ENCODE peak calls at places on chromosomes 5 and 9, in eight cellular contexts. One of them, this sample, is unnamed.

GRCh38 chr5:179293276-179293675 is 52.0 kb downstream of the ADAMTS2 start:
- DNase-seq in HCT116: no peak
- DNase-seq in GM23338: no peak
- DNase-seq in endothelial cell of umbilical vein: no peak
- DNase-seq in K562: no peak
- DNase-seq in H1: no peak
- DNase-seq in GM12878: no peak
- DNase-seq in HepG2: no peak
- DNase-seq in this sample: no peak

GRCh38 chr5:118616281-118616680 is 372.1 kb downstream of the DTWD2 start:
- DNase-seq in HCT116: no peak
- DNase-seq in GM12878: peak; percentile 12
- DNase-seq in K562: no peak
- DNase-seq in endothelial cell of umbilical vein: no peak
- DNase-seq in GM23338: no peak
- DNase-seq in HepG2: no peak
- DNase-seq in H1: no peak
- DNase-seq in this sample: no peak

GRCh38 chr5:159906957-159907356 is 9.3 kb upstream of the ADRA1B start:
- DNase-seq in K562: no peak
- DNase-seq in GM23338: no peak
- DNase-seq in H1: no peak
- DNase-seq in HepG2: no peak
- DNase-seq in HCT116: no peak
- DNase-seq in GM12878: no peak
- DNase-seq in endothelial cell of umbilical vein: no peak
- DNase-seq in this sample: no peak

GRCh38 chr9:125763373-125763772 is 16.2 kb downstream of the PBX3 start:
- DNase-seq in GM12878: no peak
- DNase-seq in HepG2: peak; percentile 20
- DNase-seq in HCT116: no peak
- DNase-seq in K562: peak; percentile 8
- DNase-seq in GM23338: peak; percentile 61
- DNase-seq in endothelial cell of umbilical vein: peak; percentile 76
- DNase-seq in H1: no peak
- DNase-seq in this sample: no peak

GRCh38 chr9:7489018-7489417 is 310.6 kb downstream of the DMAC1 start:
- DNase-seq in H1: no peak
- DNase-seq in K562: no peak
- DNase-seq in endothelial cell of umbilical vein: no peak
- DNase-seq in HepG2: no peak
- DNase-seq in GM23338: no peak
- DNase-seq in HCT116: no peak
- DNase-seq in GM12878: no peak
- DNase-seq in this sample: no peak

GRCh38 chr5:37631939-37632338 is 207.9 kb downstream of the GDNF start:
- DNase-seq in H1: no peak
- DNase-seq in HepG2: no peak
- DNase-seq in HCT116: no peak
- DNase-seq in endothelial cell of umbilical vein: no peak
- DNase-seq in GM23338: no peak
- DNase-seq in GM12878: no peak
- DNase-seq in K562: no peak
- DNase-seq in this sample: no peak

GRCh38 chr9:114424126-114424525 is 36.3 kb upstream of the AKNA start:
- DNase-seq in H1: no peak
- DNase-seq in GM12878: no peak
- DNase-seq in endothelial cell of umbilical vein: no peak
- DNase-seq in HCT116: no peak
- DNase-seq in GM23338: no peak
- DNase-seq in HepG2: no peak
- DNase-seq in K562: no peak
- DNase-seq in this sample: no peak

GRCh38 chr5:132001647-132002561 is 9.6 kb downstream of the ACSL6 start:
- DNase-seq in HCT116: peak; percentile 47
- DNase-seq in endothelial cell of umbilical vein: no peak
- DNase-seq in K562: no peak
- DNase-seq in GM23338: peak; percentile 43
- DNase-seq in H1: no peak
- DNase-seq in HepG2: peak; percentile 97
- DNase-seq in GM12878: no peak
- DNase-seq in this sample: no peak

GRCh38 chr9:27487128-27487527 is 37.0 kb upstream of the IFNK start:
- DNase-seq in HepG2: no peak
- DNase-seq in endothelial cell of umbilical vein: no peak
- DNase-seq in K562: no peak
- DNase-seq in HCT116: no peak
- DNase-seq in GM23338: no peak
- DNase-seq in GM12878: no peak
- DNase-seq in H1: no peak
- DNase-seq in this sample: no peak

GRCh38 chr9:98248737-98249474 is 6.5 kb downstream of the TBC1D2 start:
- DNase-seq in K562: peak; percentile 78
- DNase-seq in endothelial cell of umbilical vein: peak; percentile 60
- DNase-seq in HCT116: no peak
- DNase-seq in H1: no peak
- DNase-seq in GM23338: no peak
- DNase-seq in HepG2: no peak
- DNase-seq in GM12878: no peak
- DNase-seq in this sample: no peak

GRCh38 chr5:123119334-123119986 is 30.4 kb downstream of the PRDM6 start:
- DNase-seq in H1: peak; percentile 68
- DNase-seq in GM23338: peak; percentile 93
- DNase-seq in K562: peak; percentile 25
- DNase-seq in GM12878: no peak
- DNase-seq in HepG2: peak; percentile 17
- DNase-seq in HCT116: peak; percentile 10
- DNase-seq in endothelial cell of umbilical vein: no peak
- DNase-seq in this sample: no peak

DNA sequence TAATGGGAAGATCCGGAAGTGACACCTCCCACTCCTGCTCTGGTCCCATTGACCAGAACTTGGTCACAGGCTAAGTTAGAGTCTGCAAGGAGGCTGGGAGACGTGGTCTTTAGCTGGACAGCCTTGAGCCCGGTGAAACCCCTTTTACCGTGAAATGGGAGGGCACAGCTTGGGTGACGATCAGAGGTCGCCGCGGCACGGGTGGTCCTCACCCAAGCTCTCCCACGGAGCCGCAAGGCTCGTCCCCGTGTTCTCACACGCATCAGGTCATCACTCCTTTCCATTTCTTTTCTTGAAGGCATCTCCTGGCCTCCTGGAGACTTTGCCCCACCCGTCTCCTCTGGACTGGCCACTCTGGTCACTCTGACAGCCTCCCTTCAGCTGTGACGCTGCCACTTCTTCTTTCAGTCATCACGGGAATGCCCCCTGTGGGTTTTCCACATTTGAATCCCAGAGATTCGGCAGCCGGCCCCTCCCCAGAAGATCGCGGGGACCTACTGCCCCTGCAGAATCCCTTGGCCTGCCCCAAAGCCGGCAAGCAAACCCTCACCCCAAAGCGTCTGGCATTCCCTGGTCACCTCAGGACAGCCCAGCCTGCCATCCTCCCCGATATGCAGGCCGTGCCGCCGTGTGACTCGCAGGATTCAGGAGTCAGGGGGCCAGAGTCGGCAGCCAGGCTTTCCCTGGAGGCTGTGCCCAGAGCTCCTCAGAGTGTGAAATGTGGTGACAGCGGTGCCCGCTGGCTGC is 18.9 kb upstream of the EGFL7 start:
- DNase-seq in GM23338: no peak
- DNase-seq in GM12878: no peak
- DNase-seq in K562: no peak
- DNase-seq in HepG2: no peak
- DNase-seq in H1: peak; percentile 43
- DNase-seq in HCT116: no peak
- DNase-seq in endothelial cell of umbilical vein: peak; percentile 44
- DNase-seq in this sample: no peak
- TF ChIP-seq EZH2 in GM23338: no peak
- TF ChIP-seq EZH2 in GM12878: no peak
- TF ChIP-seq EZH2 in K562: no peak
- TF ChIP-seq EZH2 in HepG2: no peak
- TF ChIP-seq EZH2 in H1: no peak
- TF ChIP-seq EZH2 in HCT116: no peak
- TF ChIP-seq EZH2 in endothelial cell of umbilical vein: no peak
- TF ChIP-seq EZH2 in this sample: no peak

DNA sequence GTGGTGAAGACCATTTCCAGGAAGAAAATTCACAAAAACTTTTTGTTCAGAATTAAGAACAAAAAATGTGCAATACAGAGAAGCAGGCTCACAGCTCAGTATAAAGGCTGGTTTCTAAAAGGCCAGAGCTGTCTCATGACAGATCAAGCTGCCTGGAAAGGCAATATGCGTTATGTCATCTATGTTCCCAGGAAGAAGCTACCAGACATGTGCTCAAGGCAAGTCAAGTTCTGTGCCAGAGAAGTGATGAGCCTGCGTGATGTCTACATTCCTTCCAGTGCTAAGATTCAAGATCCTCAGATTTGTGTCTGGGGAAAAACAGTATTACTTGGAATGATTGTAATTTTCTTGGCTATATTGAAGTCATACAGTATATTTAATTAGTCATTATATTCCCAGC is 104.3 kb downstream of the PDE4D start:
- DNase-seq in K562: no peak
- DNase-seq in H1: no peak
- DNase-seq in endothelial cell of umbilical vein: no peak
- DNase-seq in GM12878: no peak
- DNase-seq in HepG2: no peak
- DNase-seq in HCT116: no peak
- DNase-seq in GM23338: no peak
- DNase-seq in this sample: no peak
- TF ChIP-seq POLR2AphosphoS5 in K562: no peak
- TF ChIP-seq POLR2AphosphoS5 in H1: no peak
- TF ChIP-seq POLR2AphosphoS5 in endothelial cell of umbilical vein: no peak
- TF ChIP-seq POLR2AphosphoS5 in GM12878: no peak
- TF ChIP-seq POLR2AphosphoS5 in HepG2: no peak
- TF ChIP-seq POLR2AphosphoS5 in HCT116: no peak
- TF ChIP-seq POLR2AphosphoS5 in GM23338: no peak
- TF ChIP-seq POLR2AphosphoS5 in this sample: no peak

GRCh38 chr9:81590688-81591087 is 98.7 kb downstream of the TLE1 start:
- DNase-seq in GM12878: no peak
- DNase-seq in K562: no peak
- DNase-seq in HepG2: no peak
- DNase-seq in H1: no peak
- DNase-seq in HCT116: no peak
- DNase-seq in endothelial cell of umbilical vein: no peak
- DNase-seq in GM23338: no peak
- DNase-seq in this sample: no peak

GRCh38 chr9:81588148-81588874 is 101.0 kb downstream of the TLE1 start:
- DNase-seq in GM12878: no peak
- DNase-seq in K562: no peak
- DNase-seq in endothelial cell of umbilical vein: peak; percentile 94
- DNase-seq in H1: no peak
- DNase-seq in GM23338: no peak
- DNase-seq in HCT116: no peak
- DNase-seq in HepG2: peak; percentile 99
- DNase-seq in this sample: no peak

GRCh38 chr9:81589392-81589791 is 100.0 kb downstream of the TLE1 start:
- DNase-seq in endothelial cell of umbilical vein: no peak
- DNase-seq in K562: no peak
- DNase-seq in HCT116: no peak
- DNase-seq in H1: no peak
- DNase-seq in HepG2: no peak
- DNase-seq in GM23338: no peak
- DNase-seq in GM12878: no peak
- DNase-seq in this sample: no peak

GRCh38 chr9:81591791-81592190 is 97.6 kb downstream of the TLE1 start:
- DNase-seq in HepG2: no peak
- DNase-seq in K562: no peak
- DNase-seq in H1: no peak
- DNase-seq in GM23338: no peak
- DNase-seq in HCT116: no peak
- DNase-seq in GM12878: no peak
- DNase-seq in endothelial cell of umbilical vein: no peak
- DNase-seq in this sample: no peak

DNA sequence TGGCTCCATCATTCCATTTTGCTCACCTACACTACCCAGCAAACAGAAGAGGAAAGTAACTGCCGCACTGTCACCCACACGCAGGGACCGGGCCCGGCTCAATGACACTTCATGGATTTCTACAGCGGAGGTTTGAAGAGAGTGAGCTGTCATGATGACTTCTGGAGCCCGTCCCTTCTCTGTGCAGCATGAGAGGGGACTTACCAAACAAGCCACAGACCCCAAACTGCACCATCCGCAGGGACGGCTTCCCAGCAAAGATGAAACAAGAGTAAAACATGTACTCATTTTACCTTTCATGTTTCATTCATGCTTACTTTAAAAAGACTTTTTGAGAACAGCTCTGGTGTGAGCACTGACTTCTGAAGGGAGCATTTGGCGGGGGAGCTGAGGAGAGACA is 99.5 kb downstream of the TLE1 start:
- DNase-seq in HCT116: no peak
- DNase-seq in endothelial cell of umbilical vein: no peak
- DNase-seq in H1: no peak
- DNase-seq in K562: no peak
- DNase-seq in GM23338: no peak
- DNase-seq in GM12878: no peak
- DNase-seq in HepG2: no peak
- DNase-seq in this sample: no peak
- H3K36me3 ChIP-seq in HCT116: no peaks in the 10 kb centered on the region
- H3K36me3 ChIP-seq in endothelial cell of umbilical vein: peaks cover 3% of the 10 kb centered on the region
- H3K36me3 ChIP-seq in H1: peaks cover 69% of the 10 kb centered on the region
- H3K36me3 ChIP-seq in K562: no peaks in the 10 kb centered on the region
- H3K36me3 ChIP-seq in GM23338: peaks cover 45% of the 10 kb centered on the region
- H3K36me3 ChIP-seq in GM12878: no peaks in the 10 kb centered on the region
- H3K36me3 ChIP-seq in HepG2: peaks cover 59% of the 10 kb centered on the region
- H3K36me3 ChIP-seq in this sample: no peaks in the 10 kb centered on the region

DNA sequence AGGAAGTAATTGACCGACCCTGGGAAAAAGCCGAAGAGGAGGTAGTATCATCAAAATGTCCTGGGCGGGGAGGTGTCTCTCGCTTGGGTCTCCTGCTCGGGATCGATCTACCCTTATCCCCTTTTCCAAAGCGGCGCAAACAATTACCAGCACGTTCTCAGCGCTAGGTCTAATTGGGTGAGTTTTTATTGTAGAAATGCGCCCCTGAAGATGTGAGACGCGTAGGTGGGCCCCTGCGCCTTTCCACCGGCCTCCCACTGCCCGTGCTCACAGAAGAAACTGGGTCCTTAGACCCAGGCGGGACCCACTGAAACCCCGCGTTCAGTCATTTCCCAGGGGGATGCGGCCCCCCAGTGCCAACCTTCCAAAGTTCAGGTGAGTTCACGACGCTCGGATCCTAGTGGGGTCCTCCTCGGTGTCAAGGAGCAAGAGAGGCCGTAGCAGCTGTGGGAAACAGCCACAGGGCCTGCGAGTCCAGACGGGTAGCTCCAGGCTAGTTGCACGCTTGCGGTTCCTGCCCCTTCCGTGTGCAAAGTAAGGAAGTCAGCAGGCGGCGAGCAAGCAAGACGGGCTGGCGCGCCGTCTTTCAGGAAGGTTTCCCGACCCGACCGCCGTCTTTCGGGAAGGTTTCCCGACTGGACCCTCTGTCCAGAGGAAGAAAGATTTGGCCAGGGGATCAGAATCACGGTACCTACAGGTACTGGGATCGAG is 1.5 kb downstream of the SMIM32 start:
- DNase-seq in GM12878: no peak
- DNase-seq in H1: no peak
- DNase-seq in endothelial cell of umbilical vein: peak; percentile 35
- DNase-seq in GM23338: peak; percentile 78
- DNase-seq in HepG2: no peak
- DNase-seq in K562: no peak
- DNase-seq in HCT116: no peak
- DNase-seq in this sample: no peak
- TF ChIP-seq EZH2 in GM12878: no peak
- TF ChIP-seq EZH2 in H1: no peak
- TF ChIP-seq EZH2 in endothelial cell of umbilical vein: peak; percentile 97
- TF ChIP-seq EZH2 in GM23338: no peak
- TF ChIP-seq EZH2 in HepG2: no peak
- TF ChIP-seq EZH2 in K562: no peak
- TF ChIP-seq EZH2 in HCT116: no peak
- TF ChIP-seq EZH2 in this sample: peak; percentile 13